ENCODE peak calls at places on chromosomes 7 and 10, in four cellular contexts. One of them, this sample, is unnamed.

GRCh38 chr7:2698581-2699288 is 10.7 kb downstream of the AMZ1 start:
- DNase-seq in Right ventricle myocardium superior: no peak
- DNase-seq in kidney: no peak
- DNase-seq in H4: no peak
- DNase-seq in this sample: peak

GRCh38 chr7:28068811-28069216 is 111.8 kb downstream of the JAZF1 start:
- DNase-seq in H4: no peak
- DNase-seq in kidney: no peak
- DNase-seq in Right ventricle myocardium superior: no peak
- DNase-seq in this sample: no peak

GRCh38 chr7:122984021-122984420 is 11.5 kb downstream of the TAS2R16 start:
- DNase-seq in kidney: no peak
- DNase-seq in Right ventricle myocardium superior: no peak
- DNase-seq in H4: no peak
- DNase-seq in this sample: no peak

GRCh38 chr7:38908759-38909335 is at the start of gene VPS41:
- DNase-seq in kidney: peak
- DNase-seq in H4: peak
- DNase-seq in Right ventricle myocardium superior: peak
- DNase-seq in this sample: peak

GRCh38 chr10:110916554-110917346 is 2.2 kb downstream of the BBIP1 start:
- DNase-seq in Right ventricle myocardium superior: no peak
- DNase-seq in H4: no peak
- DNase-seq in kidney: no peak
- DNase-seq in this sample: no peak

GRCh38 chr10:72083234-72084093 is 4.9 kb downstream of the SPOCK2 start:
- DNase-seq in Right ventricle myocardium superior: no peak
- DNase-seq in kidney: no peak
- DNase-seq in H4: no peak
- DNase-seq in this sample: no peak

GRCh38 chr7:102424129-102424551 is 9.2 kb upstream of the ORAI2 start:
- DNase-seq in Right ventricle myocardium superior: peak
- DNase-seq in kidney: no peak
- DNase-seq in H4: no peak
- DNase-seq in this sample: no peak

GRCh38 chr7:34048445-34048844 is 143.1 kb downstream of the BMPER start:
- DNase-seq in Right ventricle myocardium superior: no peak
- DNase-seq in H4: no peak
- DNase-seq in kidney: no peak
- DNase-seq in this sample: no peak

GRCh38 chr7:92608380-92609322 is 18.5 kb upstream of the FAM133B start:
- DNase-seq in Right ventricle myocardium superior: peak
- DNase-seq in kidney: peak
- DNase-seq in H4: no peak
- DNase-seq in this sample: no peak

GRCh38 chr10:120950103-120950561 is 99.0 kb downstream of the WDR11 start:
- DNase-seq in kidney: no peak
- DNase-seq in Right ventricle myocardium superior: no peak
- DNase-seq in H4: no peak
- DNase-seq in this sample: no peak

GRCh38 chr10:69994262-69994661 is 58.4 kb upstream of the MACROH2A2 start:
- DNase-seq in H4: peak
- DNase-seq in Right ventricle myocardium superior: no peak
- DNase-seq in kidney: no peak
- DNase-seq in this sample: no peak

GRCh38 chr10:102727037-102727818 is 12.8 kb downstream of the SFXN2 start:
- DNase-seq in H4: no peak
- DNase-seq in Right ventricle myocardium superior: no peak
- DNase-seq in kidney: no peak
- DNase-seq in this sample: no peak

GRCh38 chr10:96831867-96832720 is at the start of gene LCOR:
- DNase-seq in kidney: peak
- DNase-seq in H4: peak
- DNase-seq in Right ventricle myocardium superior: peak
- DNase-seq in this sample: peak